ENCODE peak calls at places on chromosomes 12 and 14, in seven cellular contexts. L is cardiac muscle cell, X is lower lobe of right lung, M is tibial nerve, V is heart left ventricle, H is IMR-90, W is stomach. C is an unnamed sample. For H3K4me1, the result is how much of the 10 kb centered on the place peaks cover.

GRCh38 chr12:39443704-39444234 is 849 bp upstream of the KIF21A start:
- DNase-seq in L (peak), X (no peak), M (no peak), V (no peak), H (no peak), W (no peak), C (no peak)

GRCh38 chr12:100127766-100128508 is 14.7 kb downstream of the BLTP3B start:
- DNase-seq in L (peak), X (no peak), M (no peak), V (no peak), H (peak), W (no peak), C (no peak)

GRCh38 chr12:14853966-14854365 is 10.6 kb upstream of the ART4 start:
- DNase-seq in L (no peak), X (no peak), M (no peak), V (no peak), H (no peak), W (no peak), C (no peak)

GRCh38 chr14:76761198-76761848 is at the start of gene VASH1:
- DNase-seq in L (peak), X (peak), M (no peak), V (peak), H (peak), W (peak), C (peak)

GRCh38 chr12:128867466-128867865 is 14.2 kb downstream of the GLT1D1 start:
- DNase-seq in L (no peak), X (no peak), M (no peak), V (no peak), H (no peak), W (no peak), C (no peak)

GRCh38 chr14:73173092-73173735 is 36.9 kb downstream of the PSEN1 start:
- DNase-seq in L (peak), X (no peak), M (no peak), V (no peak), H (peak), W (no peak), C (no peak)

GRCh38 chr14:89207925-89208328 is 209.1 kb downstream of the FOXN3 start:
- DNase-seq in L (no peak), X (no peak), M (no peak), V (no peak), H (no peak), W (no peak), C (no peak)

GRCh38 chr14:92093320-92093719 is 13.1 kb downstream of the ATXN3 start:
- DNase-seq in L (no peak), X (no peak), M (no peak), V (no peak), H (no peak), W (no peak), C (no peak)

GRCh38 chr14:89616425-89617141 is 199.6 kb upstream of the FOXN3 start:
- DNase-seq in L (peak), X (no peak), M (no peak), V (no peak), H (peak), W (no peak), C (no peak)

GRCh38 chr12:52608826-52609630 is 7.8 kb upstream of the KRT72 start:
- DNase-seq in L (no peak), X (no peak), M (no peak), V (no peak), H (no peak), W (no peak), C (no peak)

GRCh38 chr12:62021808-62022207 is 238.4 kb upstream of the USP15 start:
- DNase-seq in L (no peak), X (no peak), M (no peak), V (no peak), H (no peak), W (no peak), C (no peak)

GRCh38 chr12:42002563-42002962 is 142.1 kb downstream of the GXYLT1 start:
- DNase-seq in L (no peak), X (no peak), M (no peak), V (no peak), H (no peak), W (no peak), C (no peak)

GRCh38 chr14:99571303-99571986 is 32.6 kb downstream of the CCDC85C start:
- DNase-seq in L (no peak), X (no peak), M (no peak), V (no peak), H (no peak), W (peak), C (peak)

GRCh38 chr12:40692617-40693502 is 621 bp downstream of the CNTN1 start:
- DNase-seq in L (no peak), X (peak), M (peak), V (no peak), H (no peak), W (no peak), C (peak)

GRCh38 chr14:74720526-74720925 is 7.6 kb downstream of the FCF1 start:
- DNase-seq in L (peak), X (no peak), M (no peak), V (no peak), H (peak), W (no peak), C (no peak)

GRCh38 chr12:26741828-26742227 is 91.2 kb downstream of the ITPR2 start:
- DNase-seq in L (no peak), X (no peak), M (no peak), V (no peak), H (no peak), W (no peak), C (no peak)

DNA sequence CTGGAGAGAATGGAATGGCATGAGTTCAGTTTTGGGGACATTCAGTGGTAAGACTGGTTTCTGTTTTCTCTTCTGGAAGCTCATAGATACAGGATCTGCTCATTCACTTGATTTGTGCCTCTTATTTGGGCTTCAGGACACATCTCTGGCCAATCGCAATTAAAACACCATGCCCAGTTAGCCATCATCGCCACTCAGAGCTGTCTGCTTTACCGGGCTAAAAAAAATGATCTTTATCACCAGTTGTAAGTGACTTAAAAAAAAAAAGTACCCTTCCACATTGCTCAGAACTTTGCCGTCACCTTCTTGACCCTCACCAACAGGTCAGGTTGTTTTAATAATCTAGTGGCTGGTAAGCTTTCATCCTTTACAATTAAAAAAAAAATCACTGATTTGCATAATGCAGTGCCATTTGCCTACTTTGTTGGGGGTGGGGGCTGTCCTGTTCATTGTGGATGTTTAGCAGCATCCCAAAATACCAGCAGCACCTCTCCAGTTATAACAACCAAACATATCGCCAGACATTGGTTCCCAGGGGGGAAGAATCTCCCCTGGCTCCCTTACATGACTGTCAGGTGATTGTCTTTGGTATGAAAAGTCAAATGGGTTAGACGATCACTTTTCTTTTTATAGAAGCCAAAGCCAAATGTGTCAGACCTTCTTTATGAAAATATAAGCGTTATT is 150.1 kb downstream of the PRKCH start:
- DNase-seq in L (peak), X (no peak), M (no peak), V (no peak), H (no peak), W (no peak), C (no peak)
- H3K4me3 ChIP-seq in L (peak), X (peak), M (no peak), V (peak), H (peak), W (peak), C (no peak)

DNA sequence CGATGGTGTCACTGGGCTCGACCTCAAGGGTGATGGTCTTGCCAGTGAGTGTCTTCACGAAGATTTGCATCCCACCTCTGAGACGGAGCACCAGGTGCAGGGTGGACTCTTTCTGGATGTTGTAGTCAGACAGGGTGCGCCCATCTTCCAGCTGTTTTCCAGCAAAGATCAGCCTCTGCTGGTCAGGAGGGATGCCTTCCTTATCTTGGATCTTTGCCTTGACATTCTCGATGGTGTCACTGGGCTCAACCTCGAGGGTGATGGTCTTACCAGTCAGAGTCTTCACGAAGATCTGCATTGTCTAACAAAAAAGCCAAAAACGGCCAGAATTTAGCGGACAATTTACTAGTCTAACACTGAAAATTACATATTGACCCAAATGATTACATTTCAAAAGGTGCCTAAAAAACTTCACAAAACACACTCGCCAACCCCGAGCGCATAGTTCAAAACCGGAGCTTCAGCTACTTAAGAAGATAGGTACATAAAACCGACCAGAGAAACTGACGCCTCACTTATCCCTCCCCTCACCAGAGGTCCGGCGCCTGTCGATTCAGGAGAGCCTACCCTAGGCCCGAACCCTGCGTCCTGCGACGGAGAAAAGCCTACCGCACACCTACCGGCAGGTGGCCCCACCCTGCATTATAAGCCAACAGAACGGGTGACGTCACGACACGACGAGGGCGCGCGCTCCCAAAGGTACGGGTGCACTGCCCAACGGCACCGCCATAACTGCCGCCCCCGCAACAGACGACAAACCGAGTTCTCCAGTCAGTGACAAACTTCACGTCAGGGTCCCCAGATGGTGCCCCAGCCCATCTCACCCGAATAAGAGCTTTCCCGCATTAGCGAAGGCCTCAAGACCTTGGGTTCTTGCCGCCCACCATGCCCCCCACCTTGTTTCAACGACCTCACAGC is 717 bp downstream of the UBC start:
- DNase-seq in L (peak), X (peak), M (peak), V (peak), H (peak), W (peak), C (peak)
- TF ChIP-seq CTCF in L (peak), X (peak), M (peak), V (peak), H (peak), W (no peak), C (peak)

DNA sequence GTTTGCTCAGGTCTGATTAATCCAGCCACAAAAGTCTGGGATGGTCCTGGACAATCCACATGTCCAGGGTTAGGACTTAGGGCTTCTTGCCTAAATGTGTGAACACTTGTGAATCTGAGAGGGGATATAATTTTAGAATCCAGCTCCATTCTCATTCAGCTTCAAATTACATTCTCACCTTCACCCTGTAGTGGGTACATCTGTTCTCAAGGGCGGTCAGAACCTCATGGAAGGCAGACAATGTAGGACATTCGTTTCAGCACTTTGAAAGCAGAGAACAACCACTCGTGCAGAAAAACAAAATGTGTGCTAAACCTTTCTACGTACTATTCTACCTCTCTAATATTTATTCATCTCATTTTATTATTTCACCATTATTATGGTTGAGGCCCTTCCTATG is 1.2 kb downstream of the TMEM229B start:
- DNase-seq in L (no peak), X (no peak), M (no peak), V (no peak), H (no peak), W (no peak), C (no peak)
- H3K4me1 ChIP-seq in L (under half), X (under half), M (under half), V (under half), H (under half), W (under half), C (under half)

GRCh38 chr12:98741615-98742265 is 96.7 kb downstream of the APAF1 start:
- DNase-seq in L (no peak), X (no peak), M (no peak), V (no peak), H (peak), W (no peak), C (no peak)

GRCh38 chr12:98745578-98746391 is 100.7 kb downstream of the APAF1 start:
- DNase-seq in L (peak), X (no peak), M (no peak), V (no peak), H (peak), W (no peak), C (no peak)

GRCh38 chr12:98741229-98741614 is 96.1 kb downstream of the APAF1 start:
- DNase-seq in L (no peak), X (no peak), M (no peak), V (no peak), H (peak), W (no peak), C (no peak)

GRCh38 chr12:98744692-98745091 is 99.6 kb downstream of the APAF1 start:
- DNase-seq in L (peak), X (no peak), M (no peak), V (no peak), H (no peak), W (no peak), C (no peak)

GRCh38 chr12:98743362-98743953 is 98.4 kb downstream of the APAF1 start:
- DNase-seq in L (no peak), X (no peak), M (no peak), V (no peak), H (peak), W (no peak), C (no peak)
- H3K4me3 ChIP-seq in L (no peak), X (no peak), M (no peak), V (no peak), H (no peak), W (no peak), C (no peak)

DNA sequence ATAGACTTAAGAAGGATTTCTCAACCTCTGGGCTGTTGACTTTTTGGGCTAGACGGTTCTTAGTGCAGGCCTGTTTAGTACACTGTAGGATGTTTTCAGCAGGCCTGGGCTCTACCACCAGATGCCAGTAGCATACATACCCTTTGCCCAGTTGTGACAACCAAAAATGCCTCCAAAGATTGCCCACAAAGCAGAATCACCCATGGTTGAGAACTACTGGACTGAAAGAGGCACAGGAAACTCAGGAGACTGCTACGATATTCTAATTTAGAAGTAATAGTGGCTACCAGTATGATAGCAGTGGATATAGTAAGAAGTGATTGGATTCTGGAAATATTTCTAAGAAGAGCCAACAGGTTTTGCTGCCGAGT is 15.5 kb downstream of the SLC35E3 start:
- DNase-seq in L (no peak), X (no peak), M (no peak), V (no peak), H (no peak), W (no peak), C (no peak)
- TF ChIP-seq CTCF in L (no peak), X (no peak), M (no peak), V (no peak), H (no peak), W (no peak), C (no peak)

DNA sequence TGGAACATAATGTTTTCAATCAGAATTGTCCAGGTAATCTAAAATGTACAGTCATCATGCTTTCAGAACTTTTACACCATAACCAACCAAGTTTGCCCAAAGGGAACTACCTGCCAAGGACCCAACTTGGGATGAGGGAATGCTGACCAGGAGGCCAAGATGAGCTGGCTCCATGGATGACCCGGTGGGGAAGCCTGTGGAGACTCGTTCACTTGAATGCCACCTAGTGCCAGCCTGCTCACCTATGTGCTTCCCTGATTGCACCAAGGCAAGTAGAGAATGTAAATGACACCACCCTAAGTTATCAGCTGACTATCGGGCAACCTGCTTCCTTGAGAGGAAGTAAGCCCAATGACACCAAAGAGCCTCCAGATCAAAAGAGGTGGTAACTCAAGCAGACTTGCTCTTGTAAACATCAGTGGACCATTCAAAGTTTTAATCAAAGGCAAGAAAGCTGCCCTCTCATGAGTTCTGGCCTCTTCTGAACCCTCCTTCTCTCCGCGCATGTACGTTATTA is 137.3 kb downstream of the TTC7B start:
- DNase-seq in L (no peak), X (no peak), M (no peak), V (no peak), H (no peak), W (no peak), C (no peak)
- H3K4me1 ChIP-seq in L (under half), X (under half), M (under half), V (under half), H (under half), W (half or more), C (under half)

DNA sequence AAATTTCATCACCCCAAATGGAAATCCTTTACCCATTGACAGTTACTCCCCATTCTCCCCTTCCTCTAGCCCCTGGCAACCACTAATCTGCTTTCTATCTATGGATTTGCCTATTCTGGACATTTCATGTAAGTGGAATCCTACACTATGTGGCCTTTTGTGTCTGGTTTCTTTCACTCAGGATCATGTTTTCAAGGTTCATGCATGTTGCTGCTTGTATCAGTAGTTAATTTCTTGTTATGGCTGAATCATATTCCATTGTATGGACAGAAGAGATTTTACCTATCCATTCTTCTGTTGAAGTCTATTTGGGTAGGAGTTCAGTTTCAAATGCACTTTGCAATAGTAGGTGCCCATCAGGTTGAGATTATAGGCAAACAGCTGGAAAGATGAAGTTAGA is 1.4 kb downstream of the RFC5 start:
- DNase-seq in L (no peak), X (no peak), M (no peak), V (no peak), H (no peak), W (no peak), C (no peak)
- H3K4me3 ChIP-seq in L (no peak), X (no peak), M (no peak), V (no peak), H (no peak), W (no peak), C (no peak)

GRCh38 chr14:60266021-60266937 is 17.3 kb downstream of the PPM1A start:
- DNase-seq in L (peak), X (no peak), M (no peak), V (no peak), H (no peak), W (no peak), C (no peak)
- TF ChIP-seq CTCF in L (peak), X (peak), M (peak), V (peak), H (peak), W (no peak), C (peak)

GRCh38 chr12:109999649-109999971 is 380 bp downstream of the ANKRD13A start:
- DNase-seq in L (no peak), X (peak), M (no peak), V (no peak), H (no peak), W (no peak), C (no peak)

GRCh38 chr12:109997393-109997792 is 1.2 kb upstream of the GIT2 start:
- DNase-seq in L (no peak), X (no peak), M (no peak), V (no peak), H (no peak), W (no peak), C (no peak)

GRCh38 chr12:109998904-109999648 is at the start of gene ANKRD13A:
- DNase-seq in L (peak), X (peak), M (peak), V (peak), H (peak), W (peak), C (peak)

GRCh38 chr12:109999983-110000505 is 814 bp downstream of the ANKRD13A start:
- DNase-seq in L (peak), X (peak), M (no peak), V (no peak), H (no peak), W (peak), C (peak)

GRCh38 chr12:109998241-109998903 is 858 bp upstream of the ANKRD13A start:
- DNase-seq in L (no peak), X (no peak), M (no peak), V (no peak), H (peak), W (no peak), C (no peak)
- H3K4me1 ChIP-seq in L (under half), X (half or more), M (under half), V (under half), H (under half), W (half or more), C (under half)

GRCh38 chr12:107635139-107635538 is 50.5 kb upstream of the PWP1 start:
- DNase-seq in L (peak), X (no peak), M (no peak), V (no peak), H (peak), W (no peak), C (no peak)

GRCh38 chr12:107631715-107632114 is 53.9 kb upstream of the PWP1 start:
- DNase-seq in L (no peak), X (no peak), M (no peak), V (no peak), H (no peak), W (no peak), C (no peak)

GRCh38 chr12:107632246-107632645 is 53.4 kb upstream of the PWP1 start:
- DNase-seq in L (no peak), X (no peak), M (no peak), V (no peak), H (no peak), W (no peak), C (no peak)

DNA sequence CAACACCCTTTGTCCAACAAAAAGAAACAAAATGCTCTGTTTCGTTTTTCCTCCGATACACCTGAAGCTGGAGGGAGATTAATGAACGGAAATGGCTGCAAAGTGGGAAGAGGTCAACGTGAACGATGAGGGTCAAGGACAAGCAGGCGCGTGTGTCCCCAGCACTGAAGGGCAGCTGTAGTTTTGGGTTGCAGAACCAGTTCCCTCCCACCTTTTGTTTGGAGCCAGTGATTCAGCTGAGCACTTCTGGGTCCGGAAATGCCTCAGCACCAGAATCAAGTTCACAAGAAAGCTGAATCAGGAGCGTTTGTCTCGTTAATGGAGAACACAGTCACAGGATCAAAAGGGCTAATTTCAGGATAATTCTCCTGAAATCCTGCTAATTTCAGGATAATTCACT is 51.1 kb upstream of the PWP1 start:
- DNase-seq in L (no peak), X (no peak), M (no peak), V (no peak), H (no peak), W (no peak), C (no peak)
- H3K4me3 ChIP-seq in L (no peak), X (no peak), M (no peak), V (no peak), H (no peak), W (no peak), C (no peak)

C was measured in prostate gland.